ENCODE peak calls at places on chromosomes 13 and 19, in ten cellular contexts. Z is progenitor cell of endocrine pancreas, C is GM13976, B is GM10248, D is hepatocyte, A is kidney, Y is endothelial cell, R is fibroblast of lung, P is cardiac fibroblast, G is neural progenitor cell. Q is an unnamed sample.

GRCh38 chr19:10450853-10451609 is 30.7 kb downstream of the PDE4A start:
- DNase-seq in B (no peak), P (no peak), Z (no peak), G (peak; percentile 51), D (no peak), A (peak; percentile 67), R (no peak), Y (no peak), C (no peak), Q (peak; percentile 33)

GRCh38 chr19:43422000-43422688 is 7.5 kb downstream of the TEX101 start:
- DNase-seq in Z (no peak), A (no peak), G (no peak), P (no peak), D (no peak), B (no peak), R (no peak), C (no peak), Y (no peak), Q (no peak)

GRCh38 chr13:84032116-84032515 is 149.8 kb upstream of the SLITRK1 start:
- DNase-seq in C (no peak), A (no peak), G (no peak), Z (no peak), D (no peak), Y (no peak), B (no peak), R (peak; percentile 41), P (no peak), Q (no peak)

GRCh38 chr13:104875008-104875762 is 1660.3 kb downstream of the EFNB2 start:
- DNase-seq in B (no peak), P (no peak), Y (no peak), Z (no peak), D (no peak), R (no peak), G (no peak), A (peak; percentile 22), C (no peak), Q (peak; percentile 8)

GRCh38 chr19:46878613-46879375 is 18.0 kb downstream of the ARHGAP35 start:
- DNase-seq in A (no peak), Z (no peak), B (no peak), D (no peak), G (no peak), R (peak; percentile 95), Y (no peak), P (peak; percentile 62), C (no peak), Q (peak; percentile 28)

GRCh38 chr19:32363175-32363574 is 17.8 kb downstream of the ZNF507 start:
- DNase-seq in A (no peak), B (no peak), D (peak; percentile 34), C (no peak), P (peak; percentile 36), R (no peak), Z (no peak), G (no peak), Y (no peak), Q (no peak)

GRCh38 chr13:39559838-39560237 is 43.2 kb downstream of the LHFPL6 start:
- DNase-seq in A (no peak), P (no peak), C (no peak), R (no peak), D (no peak), Y (no peak), Z (no peak), G (no peak), B (no peak), Q (no peak)

GRCh38 chr19:49374665-49375434 is 11.2 kb downstream of the DKKL1 start:
- DNase-seq in P (no peak), G (no peak), C (no peak), Y (no peak), R (no peak), Z (no peak), D (no peak), B (no peak), A (no peak), Q (no peak)

GRCh38 chr13:36919206-36919832 is 719 bp downstream of the SMAD9 start:
- DNase-seq in B (peak; percentile 12), P (peak; percentile 39), Z (peak; percentile 57), C (peak; percentile 18), A (no peak), D (peak; percentile 71), R (peak; percentile 37), Y (peak; percentile 18), G (peak; percentile 76), Q (peak; percentile 4)

DNA sequence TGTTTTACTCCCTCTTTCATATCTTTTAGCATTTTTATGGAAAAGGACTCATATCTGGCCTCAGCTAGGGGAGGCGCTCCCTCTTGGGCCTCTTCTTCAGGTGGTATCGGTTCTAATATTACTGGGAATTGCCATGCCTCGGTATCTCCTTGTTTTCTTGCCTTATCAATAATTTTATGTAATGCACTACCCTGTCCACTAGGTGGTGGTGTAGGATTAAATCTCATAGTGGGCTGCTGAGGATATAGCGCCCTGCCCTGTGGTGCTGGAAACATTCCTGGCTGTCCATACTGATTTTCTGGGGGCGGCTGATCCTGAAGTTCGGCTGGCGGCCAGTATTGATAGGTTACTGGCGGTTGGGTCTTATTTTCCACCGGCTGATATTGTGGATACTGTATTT is 35.8 kb downstream of the ZNF420 start:
- DNase-seq in D (no peak), B (no peak), C (no peak), P (no peak), Z (no peak), Y (no peak), R (no peak), A (no peak), G (no peak), Q (no peak)
- TF ChIP-seq CTCF in D (no peak), B (no peak), C (no peak), P (peak; percentile 15), Z (no peak), Y (peak; percentile 43), R (peak; percentile 8), A (no peak), G (peak; percentile 39), Q (peak; percentile 25)

GRCh38 chr13:96952592-96952991 is 41.7 kb downstream of the OXGR1 start:
- DNase-seq in C (no peak), G (no peak), A (no peak), R (no peak), Z (no peak), P (no peak), B (no peak), Y (no peak), D (no peak), Q (no peak)

GRCh38 chr13:96946709-96947311 is 47.5 kb downstream of the OXGR1 start:
- DNase-seq in A (no peak), Z (no peak), R (no peak), B (no peak), C (no peak), P (no peak), Y (no peak), D (peak; percentile 51), G (no peak), Q (no peak)

GRCh38 chr13:96947343-96947910 is 46.8 kb downstream of the OXGR1 start:
- DNase-seq in Z (no peak), G (no peak), B (no peak), R (no peak), C (no peak), Y (no peak), A (no peak), P (no peak), D (no peak), Q (no peak)

DNA sequence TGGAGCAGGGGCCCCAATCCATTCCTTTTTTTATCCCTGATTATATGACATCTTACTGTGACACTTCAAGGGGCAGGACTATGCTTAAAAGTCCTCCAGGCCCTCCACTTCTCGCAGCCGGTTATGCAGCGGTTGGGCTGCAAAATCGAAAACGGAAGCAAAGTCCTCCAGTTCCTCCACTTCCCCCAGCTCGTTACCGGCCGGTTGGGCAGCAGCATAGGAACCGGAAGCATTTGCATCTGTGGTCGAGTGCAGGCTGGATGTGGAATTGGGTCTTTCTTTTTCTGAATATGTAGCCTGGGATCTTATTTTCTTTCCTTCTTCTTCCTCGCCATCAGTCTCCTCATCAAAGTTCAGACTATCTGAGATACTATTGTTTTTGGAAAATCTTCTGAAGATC is 46.1 kb downstream of the OXGR1 start:
- DNase-seq in C (no peak), A (no peak), P (no peak), D (no peak), Y (no peak), G (no peak), R (no peak), B (no peak), Z (no peak), Q (no peak)
- TF ChIP-seq CTCF in C (no peak), A (no peak), P (no peak), D (no peak), Y (no peak), G (no peak), R (no peak), B (no peak), Z (no peak), Q (no peak)

DNA sequence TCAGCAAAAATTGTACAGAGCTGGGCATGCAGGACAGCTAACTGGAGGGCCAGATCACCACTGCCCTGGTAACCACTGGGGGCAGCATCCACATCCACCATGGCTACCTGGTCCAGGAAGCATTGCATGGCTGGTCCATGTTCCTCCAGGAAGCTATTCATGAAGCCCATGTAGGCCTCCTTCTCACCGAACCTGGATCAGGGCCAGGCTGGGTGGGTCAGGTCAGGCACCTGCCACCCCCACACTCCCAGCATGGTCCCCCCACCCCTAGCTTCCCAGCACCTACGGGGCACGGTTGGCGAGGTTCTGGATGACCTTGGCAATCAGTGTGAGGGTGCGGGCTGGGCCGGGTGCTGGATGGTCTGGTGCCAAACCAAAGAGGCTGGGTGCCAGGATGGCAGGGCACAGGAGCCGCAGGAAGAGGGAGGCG is 4.6 kb upstream of the WIZ start:
- DNase-seq in C (no peak), A (no peak), G (no peak), D (no peak), Y (no peak), Z (no peak), R (no peak), P (no peak), B (no peak), Q (no peak)
- TF ChIP-seq CTCF in C (no peak), A (no peak), G (peak; percentile 32), D (no peak), Y (no peak), Z (peak; percentile 38), R (no peak), P (peak; percentile 37), B (no peak), Q (no peak)

GRCh38 chr19:45507864-45508680 is 793 bp downstream of the VASP start:
- DNase-seq in D (peak; percentile 86), B (no peak), Z (peak; percentile 47), C (no peak), A (peak; percentile 89), P (no peak), Y (peak; percentile 70), R (peak; percentile 44), G (peak; percentile 57), Q (peak; percentile 79)

GRCh38 chr19:45508681-45508930 is 1.3 kb downstream of the VASP start:
- DNase-seq in Z (no peak), C (no peak), A (no peak), Y (no peak), B (no peak), P (peak; percentile 33), D (no peak), R (no peak), G (no peak), Q (no peak)

GRCh38 chr19:45509692-45510015 is 2.4 kb downstream of the VASP start:
- DNase-seq in A (no peak), D (no peak), Z (no peak), B (no peak), G (no peak), R (no peak), Y (no peak), C (no peak), P (no peak), Q (no peak)

GRCh38 chr19:45506991-45507863 is at the start of gene VASP:
- DNase-seq in D (peak; percentile 93), G (peak; percentile 84), B (peak; percentile 83), A (peak; percentile 94), Y (peak; percentile 79), Z (peak; percentile 49), C (peak; percentile 87), R (peak; percentile 84), P (peak; percentile 84), Q (peak; percentile 97)

GRCh38 chr19:45508931-45509691 is 1.8 kb downstream of the VASP start:
- DNase-seq in B (peak; percentile 85), P (peak; percentile 74), D (peak; percentile 69), C (peak; percentile 90), Y (peak; percentile 78), A (peak; percentile 94), G (peak; percentile 77), R (peak; percentile 79), Z (no peak), Q (peak; percentile 60)
- TF ChIP-seq CTCF in B (no peak), P (no peak), D (no peak), C (no peak), Y (peak; percentile 11), A (no peak), G (no peak), R (no peak), Z (no peak), Q (no peak)

Q was measured in activated CD8-positive, alpha-beta T cell treated with anti-CD3 and anti-CD28 coated beads for 36 hours.